ENCODE peak calls at places on chromosomes 6 and 20, in seven cellular contexts. One of them, this sample, is unnamed.

GRCh38 chr6:10300071-10300470 is 114.8 kb downstream of the TFAP2A start:
- DNase-seq in cardiac muscle cell: no peak
- DNase-seq in HCT116: peak; percentile 12
- DNase-seq in NB4: no peak
- DNase-seq in AG10803: no peak
- DNase-seq in astrocyte of the spinal cord: no peak
- DNase-seq in fibroblast of villous mesenchyme: no peak
- DNase-seq in this sample: no peak

GRCh38 chr20:58634121-58634817 is 16.8 kb upstream of the STX16 start:
- DNase-seq in cardiac muscle cell: peak; percentile 64
- DNase-seq in HCT116: no peak
- DNase-seq in NB4: no peak
- DNase-seq in AG10803: no peak
- DNase-seq in astrocyte of the spinal cord: no peak
- DNase-seq in fibroblast of villous mesenchyme: peak; percentile 84
- DNase-seq in this sample: no peak

GRCh38 chr6:139649718-139650117 is 275.3 kb upstream of the CITED2 start:
- DNase-seq in cardiac muscle cell: no peak
- DNase-seq in HCT116: no peak
- DNase-seq in NB4: no peak
- DNase-seq in AG10803: no peak
- DNase-seq in astrocyte of the spinal cord: no peak
- DNase-seq in fibroblast of villous mesenchyme: no peak
- DNase-seq in this sample: no peak

GRCh38 chr6:113381957-113382356 is 475.2 kb upstream of the MARCKS start:
- DNase-seq in cardiac muscle cell: peak; percentile 87
- DNase-seq in HCT116: no peak
- DNase-seq in NB4: peak; percentile 19
- DNase-seq in AG10803: peak; percentile 82
- DNase-seq in astrocyte of the spinal cord: peak; percentile 79
- DNase-seq in fibroblast of villous mesenchyme: peak; percentile 50
- DNase-seq in this sample: no peak

GRCh38 chr6:68080074-68080473 is 555.0 kb upstream of the ADGRB3 start:
- DNase-seq in cardiac muscle cell: no peak
- DNase-seq in HCT116: no peak
- DNase-seq in NB4: no peak
- DNase-seq in AG10803: no peak
- DNase-seq in astrocyte of the spinal cord: no peak
- DNase-seq in fibroblast of villous mesenchyme: no peak
- DNase-seq in this sample: no peak

GRCh38 chr20:45459606-45460005 is 9.9 kb upstream of the WFDC2 start:
- DNase-seq in cardiac muscle cell: no peak
- DNase-seq in HCT116: no peak
- DNase-seq in NB4: no peak
- DNase-seq in AG10803: peak; percentile 8
- DNase-seq in astrocyte of the spinal cord: no peak
- DNase-seq in fibroblast of villous mesenchyme: peak; percentile 34
- DNase-seq in this sample: no peak

GRCh38 chr6:96649926-96650325 is 87.0 kb downstream of the FHL5 start:
- DNase-seq in cardiac muscle cell: no peak
- DNase-seq in HCT116: no peak
- DNase-seq in NB4: no peak
- DNase-seq in AG10803: no peak
- DNase-seq in astrocyte of the spinal cord: no peak
- DNase-seq in fibroblast of villous mesenchyme: no peak
- DNase-seq in this sample: no peak

GRCh38 chr6:10383312-10384063 is 31.4 kb downstream of the TFAP2A start:
- DNase-seq in cardiac muscle cell: no peak
- DNase-seq in HCT116: peak; percentile 13
- DNase-seq in NB4: peak; percentile 65
- DNase-seq in AG10803: no peak
- DNase-seq in astrocyte of the spinal cord: no peak
- DNase-seq in fibroblast of villous mesenchyme: no peak
- DNase-seq in this sample: no peak

GRCh38 chr6:78701407-78701806 is 165.9 kb upstream of the IRAK1BP1 start:
- DNase-seq in cardiac muscle cell: no peak
- DNase-seq in HCT116: no peak
- DNase-seq in NB4: no peak
- DNase-seq in AG10803: peak; percentile 11
- DNase-seq in astrocyte of the spinal cord: peak; percentile 65
- DNase-seq in fibroblast of villous mesenchyme: no peak
- DNase-seq in this sample: peak; percentile 1

DNA sequence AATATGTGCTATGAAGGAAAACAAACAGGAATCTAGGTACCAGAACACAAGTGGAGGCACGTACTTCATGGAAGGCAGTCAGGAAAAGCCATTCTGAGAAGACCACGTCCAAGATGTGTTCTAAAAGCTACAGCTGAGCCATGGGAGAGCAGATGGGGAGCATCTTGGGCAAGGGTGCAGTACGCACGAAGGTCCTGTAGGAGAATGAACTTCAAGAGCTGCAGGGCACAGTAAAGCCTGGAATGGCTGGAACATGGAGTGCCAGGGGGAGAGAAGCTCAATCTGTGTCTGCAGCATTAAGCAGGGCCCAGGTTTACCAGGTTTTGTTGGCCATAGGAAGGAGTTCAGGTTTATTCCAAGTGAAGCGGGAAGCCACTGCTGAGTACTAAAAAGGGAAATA is 30.0 kb downstream of the ADTRP start:
- DNase-seq in cardiac muscle cell: no peak
- DNase-seq in HCT116: no peak
- DNase-seq in NB4: no peak
- DNase-seq in AG10803: no peak
- DNase-seq in astrocyte of the spinal cord: no peak
- DNase-seq in fibroblast of villous mesenchyme: no peak
- DNase-seq in this sample: no peak
- TF ChIP-seq CTCF in cardiac muscle cell: no peak
- TF ChIP-seq CTCF in HCT116: peak; percentile 22
- TF ChIP-seq CTCF in NB4: peak; percentile 11
- TF ChIP-seq CTCF in AG10803: no peak
- TF ChIP-seq CTCF in astrocyte of the spinal cord: no peak
- TF ChIP-seq CTCF in fibroblast of villous mesenchyme: no peak
- TF ChIP-seq CTCF in this sample: no peak

GRCh38 chr6:154157082-154157481 is 118.0 kb downstream of the OPRM1 start:
- DNase-seq in cardiac muscle cell: no peak
- DNase-seq in HCT116: no peak
- DNase-seq in NB4: no peak
- DNase-seq in AG10803: no peak
- DNase-seq in astrocyte of the spinal cord: no peak
- DNase-seq in fibroblast of villous mesenchyme: no peak
- DNase-seq in this sample: no peak
- H3K4me3 ChIP-seq in cardiac muscle cell: no peak overlapping the region
- H3K4me3 ChIP-seq in HCT116: no peak overlapping the region
- H3K4me3 ChIP-seq in NB4: no peak overlapping the region
- H3K4me3 ChIP-seq in AG10803: no peak overlapping the region
- H3K4me3 ChIP-seq in astrocyte of the spinal cord: no peak overlapping the region
- H3K4me3 ChIP-seq in fibroblast of villous mesenchyme: peak overlapping the region; percentile 4
- H3K4me3 ChIP-seq in this sample: no peak overlapping the region

DNA sequence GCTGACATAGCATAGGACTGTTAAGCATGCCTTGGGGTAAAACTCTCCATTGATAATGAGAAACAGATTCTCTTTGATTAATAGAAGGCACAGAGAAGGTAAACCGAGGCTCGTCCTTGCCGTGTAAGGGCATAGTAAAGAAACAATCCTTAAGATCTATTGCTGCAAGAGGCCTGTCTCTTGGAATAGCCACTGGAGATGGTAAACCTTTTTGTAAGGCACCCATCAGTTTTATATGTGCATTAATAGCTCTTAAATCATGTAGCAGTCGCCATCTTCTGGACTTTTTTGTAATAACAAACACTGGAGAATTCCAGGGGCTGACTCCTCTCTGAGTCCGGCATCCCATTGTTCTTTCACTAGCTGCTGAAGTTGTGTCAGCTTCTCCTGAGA is 8.4 kb upstream of the ABHD12 start:
- DNase-seq in cardiac muscle cell: peak; percentile 82
- DNase-seq in HCT116: peak; percentile 68
- DNase-seq in NB4: peak; percentile 75
- DNase-seq in AG10803: peak; percentile 79
- DNase-seq in astrocyte of the spinal cord: peak; percentile 83
- DNase-seq in fibroblast of villous mesenchyme: peak; percentile 82
- DNase-seq in this sample: peak; percentile 55
- TF ChIP-seq CTCF in cardiac muscle cell: peak; percentile 56
- TF ChIP-seq CTCF in HCT116: peak; percentile 49
- TF ChIP-seq CTCF in NB4: peak; percentile 26
- TF ChIP-seq CTCF in AG10803: peak; percentile 71
- TF ChIP-seq CTCF in astrocyte of the spinal cord: peak; percentile 52
- TF ChIP-seq CTCF in fibroblast of villous mesenchyme: peak; percentile 60
- TF ChIP-seq CTCF in this sample: peak; percentile 56

GRCh38 chr6:116102856-116103255 is 2.2 kb downstream of the NT5DC1 start:
- DNase-seq in cardiac muscle cell: no peak
- DNase-seq in HCT116: no peak
- DNase-seq in NB4: peak; percentile 26
- DNase-seq in AG10803: no peak
- DNase-seq in astrocyte of the spinal cord: no peak
- DNase-seq in fibroblast of villous mesenchyme: no peak
- DNase-seq in this sample: no peak

GRCh38 chr6:116100419-116101297 is at the start of gene NT5DC1:
- DNase-seq in cardiac muscle cell: peak; percentile 81
- DNase-seq in HCT116: peak; percentile 62
- DNase-seq in NB4: peak; percentile 89
- DNase-seq in AG10803: peak; percentile 59
- DNase-seq in astrocyte of the spinal cord: peak; percentile 75
- DNase-seq in fibroblast of villous mesenchyme: peak; percentile 64
- DNase-seq in this sample: no peak

GRCh38 chr6:116101298-116101718 is 655 bp downstream of the NT5DC1 start:
- DNase-seq in cardiac muscle cell: no peak
- DNase-seq in HCT116: no peak
- DNase-seq in NB4: no peak
- DNase-seq in AG10803: no peak
- DNase-seq in astrocyte of the spinal cord: no peak
- DNase-seq in fibroblast of villous mesenchyme: no peak
- DNase-seq in this sample: no peak

GRCh38 chr6:116099036-116099435 is 1.6 kb upstream of the NT5DC1 start:
- DNase-seq in cardiac muscle cell: no peak
- DNase-seq in HCT116: no peak
- DNase-seq in NB4: no peak
- DNase-seq in AG10803: no peak
- DNase-seq in astrocyte of the spinal cord: no peak
- DNase-seq in fibroblast of villous mesenchyme: no peak
- DNase-seq in this sample: no peak

DNA sequence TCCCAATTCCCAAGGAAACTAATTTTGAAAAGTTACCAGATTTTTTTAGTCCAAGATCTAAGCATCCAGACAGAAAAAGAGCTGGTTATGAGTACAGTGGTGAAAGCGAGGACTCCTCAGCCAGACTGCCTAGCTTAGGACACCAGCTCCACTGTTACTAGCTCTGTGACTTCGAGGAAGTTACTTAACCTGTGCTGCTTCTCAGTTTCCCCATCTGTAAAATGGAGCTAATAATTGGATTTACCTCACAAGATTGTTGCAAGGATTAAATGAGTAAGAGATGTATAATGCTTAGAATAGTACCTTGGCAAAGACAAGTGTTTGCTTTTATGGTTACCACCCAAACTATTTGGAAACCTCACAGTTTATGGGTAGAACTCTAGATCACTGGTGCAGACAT is 1.1 kb downstream of the NT5DC1 start:
- DNase-seq in cardiac muscle cell: no peak
- DNase-seq in HCT116: no peak
- DNase-seq in NB4: peak; percentile 19
- DNase-seq in AG10803: no peak
- DNase-seq in astrocyte of the spinal cord: no peak
- DNase-seq in fibroblast of villous mesenchyme: no peak
- DNase-seq in this sample: no peak
- H3K4me3 ChIP-seq in cardiac muscle cell: peak overlapping the region; percentile 87
- H3K4me3 ChIP-seq in HCT116: peak overlapping the region; percentile 93
- H3K4me3 ChIP-seq in NB4: peak overlapping the region; percentile 68
- H3K4me3 ChIP-seq in AG10803: peak overlapping the region; percentile 77
- H3K4me3 ChIP-seq in astrocyte of the spinal cord: peak overlapping the region; percentile 72
- H3K4me3 ChIP-seq in fibroblast of villous mesenchyme: peak overlapping the region; percentile 82
- H3K4me3 ChIP-seq in this sample: peak overlapping the region; percentile 84

GRCh38 chr6:81241717-81242116 is 510.8 kb downstream of the TENT5A start:
- DNase-seq in cardiac muscle cell: peak; percentile 73
- DNase-seq in HCT116: peak; percentile 27
- DNase-seq in NB4: peak; percentile 52
- DNase-seq in AG10803: peak; percentile 81
- DNase-seq in astrocyte of the spinal cord: peak; percentile 71
- DNase-seq in fibroblast of villous mesenchyme: peak; percentile 62
- DNase-seq in this sample: no peak
- TF ChIP-seq CTCF in cardiac muscle cell: peak; percentile 61
- TF ChIP-seq CTCF in HCT116: peak; percentile 56
- TF ChIP-seq CTCF in NB4: peak; percentile 15
- TF ChIP-seq CTCF in AG10803: peak; percentile 66
- TF ChIP-seq CTCF in astrocyte of the spinal cord: peak; percentile 51
- TF ChIP-seq CTCF in fibroblast of villous mesenchyme: peak; percentile 62
- TF ChIP-seq CTCF in this sample: peak; percentile 48

GRCh38 chr6:21933351-21933750 is 339.8 kb downstream of the SOX4 start:
- DNase-seq in cardiac muscle cell: no peak
- DNase-seq in HCT116: no peak
- DNase-seq in NB4: no peak
- DNase-seq in AG10803: no peak
- DNase-seq in astrocyte of the spinal cord: no peak
- DNase-seq in fibroblast of villous mesenchyme: no peak
- DNase-seq in this sample: no peak
- H3K4me3 ChIP-seq in cardiac muscle cell: no peak overlapping the region
- H3K4me3 ChIP-seq in HCT116: no peak overlapping the region
- H3K4me3 ChIP-seq in NB4: no peak overlapping the region
- H3K4me3 ChIP-seq in AG10803: no peak overlapping the region
- H3K4me3 ChIP-seq in astrocyte of the spinal cord: no peak overlapping the region
- H3K4me3 ChIP-seq in fibroblast of villous mesenchyme: no peak overlapping the region
- H3K4me3 ChIP-seq in this sample: no peak overlapping the region

GRCh38 chr6:50124572-50124971 is 74.8 kb upstream of the DEFB112 start:
- DNase-seq in cardiac muscle cell: no peak
- DNase-seq in HCT116: no peak
- DNase-seq in NB4: no peak
- DNase-seq in AG10803: no peak
- DNase-seq in astrocyte of the spinal cord: no peak
- DNase-seq in fibroblast of villous mesenchyme: no peak
- DNase-seq in this sample: no peak

GRCh38 chr6:50123686-50124085 is 74.0 kb upstream of the DEFB112 start:
- DNase-seq in cardiac muscle cell: no peak
- DNase-seq in HCT116: no peak
- DNase-seq in NB4: no peak
- DNase-seq in AG10803: no peak
- DNase-seq in astrocyte of the spinal cord: no peak
- DNase-seq in fibroblast of villous mesenchyme: no peak
- DNase-seq in this sample: no peak

DNA sequence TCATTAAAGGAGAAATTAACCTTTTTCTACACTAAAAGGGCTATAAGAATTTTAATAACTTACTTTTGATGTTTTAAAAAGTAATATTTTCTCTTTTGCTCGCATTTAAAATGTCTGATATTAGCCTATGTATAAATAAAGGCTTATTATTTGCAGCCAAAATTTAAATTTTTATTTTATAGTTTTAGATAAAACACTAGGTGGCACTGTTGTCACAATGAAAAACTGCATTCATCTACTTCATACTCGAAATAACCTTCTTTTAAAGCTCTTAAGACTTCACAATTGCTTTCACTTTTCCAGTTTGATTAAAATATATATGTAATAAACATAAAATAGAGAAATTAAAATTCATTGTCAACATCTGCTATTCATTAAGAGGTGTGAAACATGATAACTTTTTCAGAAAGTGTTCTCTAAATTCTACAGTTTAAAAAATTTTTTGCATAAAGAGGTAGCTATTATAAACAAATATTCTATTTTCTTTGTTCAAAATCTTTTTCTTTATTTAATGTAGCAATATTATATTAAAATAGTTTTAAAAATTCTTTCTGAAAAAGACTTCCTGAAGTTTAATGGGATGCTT is 78.8 kb upstream of the DEFB112 start:
- DNase-seq in cardiac muscle cell: peak; percentile 38
- DNase-seq in HCT116: no peak
- DNase-seq in NB4: peak; percentile 29
- DNase-seq in AG10803: peak; percentile 30
- DNase-seq in astrocyte of the spinal cord: peak; percentile 31
- DNase-seq in fibroblast of villous mesenchyme: peak; percentile 18
- DNase-seq in this sample: no peak
- TF ChIP-seq CTCF in cardiac muscle cell: peak; percentile 42
- TF ChIP-seq CTCF in HCT116: peak; percentile 24
- TF ChIP-seq CTCF in NB4: no peak
- TF ChIP-seq CTCF in AG10803: peak; percentile 56
- TF ChIP-seq CTCF in astrocyte of the spinal cord: peak; percentile 39
- TF ChIP-seq CTCF in fibroblast of villous mesenchyme: peak; percentile 41
- TF ChIP-seq CTCF in this sample: peak; percentile 38